ENCODE peak calls at places on chromosomes 2 and 18, in five cellular contexts. One of them, this sample, is unnamed.

GRCh38 chr2:212709287-212709686 is 170.7 kb upstream of the ERBB4 start:
- DNase-seq in GM06990: no peak
- DNase-seq in IMR-90: peak
- DNase-seq in HL-60: no peak
- DNase-seq in thoracic aorta: no peak
- DNase-seq in this sample: no peak

GRCh38 chr2:148978026-148978685 is 60.3 kb upstream of the LYPD6B start:
- DNase-seq in GM06990: no peak
- DNase-seq in IMR-90: no peak
- DNase-seq in HL-60: no peak
- DNase-seq in thoracic aorta: no peak
- DNase-seq in this sample: no peak

GRCh38 chr18:51522338-51522737 is 324.9 kb upstream of the MEX3C start:
- DNase-seq in GM06990: no peak
- DNase-seq in IMR-90: no peak
- DNase-seq in HL-60: no peak
- DNase-seq in thoracic aorta: no peak
- DNase-seq in this sample: no peak

GRCh38 chr18:75408554-75409506 is 18.7 kb downstream of the SMIM21 start:
- DNase-seq in GM06990: no peak
- DNase-seq in IMR-90: peak
- DNase-seq in HL-60: peak
- DNase-seq in thoracic aorta: no peak
- DNase-seq in this sample: no peak

GRCh38 chr2:216195565-216195978 is 86.4 kb downstream of the XRCC5 start:
- DNase-seq in GM06990: no peak
- DNase-seq in IMR-90: peak
- DNase-seq in HL-60: no peak
- DNase-seq in thoracic aorta: no peak
- DNase-seq in this sample: no peak

GRCh38 chr2:175684466-175684865 is 317.6 kb downstream of the LNPK start:
- DNase-seq in GM06990: no peak
- DNase-seq in IMR-90: no peak
- DNase-seq in HL-60: no peak
- DNase-seq in thoracic aorta: no peak
- DNase-seq in this sample: no peak

GRCh38 chr2:38108907-38109731 is 33.2 kb upstream of the CYP1B1 start:
- DNase-seq in GM06990: no peak
- DNase-seq in IMR-90: no peak
- DNase-seq in HL-60: no peak
- DNase-seq in thoracic aorta: no peak
- DNase-seq in this sample: no peak

GRCh38 chr2:88852753-88853402 is 161.4 kb downstream of the RPIA start:
- DNase-seq in GM06990: no peak
- DNase-seq in IMR-90: no peak
- DNase-seq in HL-60: no peak
- DNase-seq in thoracic aorta: no peak
- DNase-seq in this sample: no peak

GRCh38 chr18:987325-988186 is 82.9 kb downstream of the ADCYAP1 start:
- DNase-seq in GM06990: no peak
- DNase-seq in IMR-90: no peak
- DNase-seq in HL-60: no peak
- DNase-seq in thoracic aorta: no peak
- DNase-seq in this sample: no peak

GRCh38 chr18:316391-316790 is 48.5 kb upstream of the THOC1 start:
- DNase-seq in GM06990: no peak
- DNase-seq in IMR-90: peak
- DNase-seq in HL-60: no peak
- DNase-seq in thoracic aorta: no peak
- DNase-seq in this sample: no peak

GRCh38 chr2:215535125-215535668 is 99.3 kb upstream of the FN1 start:
- DNase-seq in GM06990: no peak
- DNase-seq in IMR-90: no peak
- DNase-seq in HL-60: no peak
- DNase-seq in thoracic aorta: no peak
- DNase-seq in this sample: no peak

GRCh38 chr2:199692489-199692888 is 158.5 kb downstream of the FTCDNL1 start:
- DNase-seq in GM06990: no peak
- DNase-seq in IMR-90: no peak
- DNase-seq in HL-60: no peak
- DNase-seq in thoracic aorta: no peak
- DNase-seq in this sample: no peak

GRCh38 chr2:117855886-117856285 is 41.4 kb downstream of the DDX18 start:
- DNase-seq in GM06990: no peak
- DNase-seq in IMR-90: no peak
- DNase-seq in HL-60: no peak
- DNase-seq in thoracic aorta: no peak
- DNase-seq in this sample: no peak

GRCh38 chr18:50629148-50629631 is 69.3 kb downstream of the MAPK4 start:
- DNase-seq in GM06990: no peak
- DNase-seq in IMR-90: no peak
- DNase-seq in HL-60: no peak
- DNase-seq in thoracic aorta: no peak
- DNase-seq in this sample: no peak

GRCh38 chr2:68516051-68516771 is 48.8 kb downstream of the APLF start:
- DNase-seq in GM06990: no peak
- DNase-seq in IMR-90: no peak
- DNase-seq in HL-60: no peak
- DNase-seq in thoracic aorta: no peak
- DNase-seq in this sample: no peak

GRCh38 chr18:2850816-2851215 is 4.0 kb downstream of the EMILIN2 start:
- DNase-seq in GM06990: no peak
- DNase-seq in IMR-90: no peak
- DNase-seq in HL-60: no peak
- DNase-seq in thoracic aorta: no peak
- DNase-seq in this sample: no peak

GRCh38 chr2:191936882-191937405 is 90.1 kb upstream of the CAVIN2 start:
- DNase-seq in GM06990: no peak
- DNase-seq in IMR-90: no peak
- DNase-seq in HL-60: no peak
- DNase-seq in thoracic aorta: no peak
- DNase-seq in this sample: no peak

GRCh38 chr2:109373791-109374547 is 239.8 kb downstream of the SEPTIN10 start:
- DNase-seq in GM06990: no peak
- DNase-seq in IMR-90: no peak
- DNase-seq in HL-60: no peak
- DNase-seq in thoracic aorta: no peak
- DNase-seq in this sample: no peak

GRCh38 chr2:235570256-235570655 is 76.4 kb downstream of the AGAP1 start:
- DNase-seq in GM06990: no peak
- DNase-seq in IMR-90: no peak
- DNase-seq in HL-60: no peak
- DNase-seq in thoracic aorta: no peak
- DNase-seq in this sample: no peak

GRCh38 chr2:85018049-85018447 is 47.1 kb downstream of the KCMF1 start:
- DNase-seq in GM06990: no peak
- DNase-seq in IMR-90: peak
- DNase-seq in HL-60: no peak
- DNase-seq in thoracic aorta: no peak
- DNase-seq in this sample: no peak

GRCh38 chr2:178330175-178331021 is 120.6 kb downstream of the PRKRA start:
- DNase-seq in GM06990: no peak
- DNase-seq in IMR-90: no peak
- DNase-seq in HL-60: no peak
- DNase-seq in thoracic aorta: no peak
- DNase-seq in this sample: no peak

GRCh38 chr2:170361359-170361936 is 183.5 kb downstream of the MYO3B start:
- DNase-seq in GM06990: peak
- DNase-seq in IMR-90: peak
- DNase-seq in HL-60: peak
- DNase-seq in thoracic aorta: no peak
- DNase-seq in this sample: peak

GRCh38 chr2:113877651-113878594 is 12.0 kb upstream of the ACTR3 start:
- DNase-seq in GM06990: no peak
- DNase-seq in IMR-90: peak
- DNase-seq in HL-60: no peak
- DNase-seq in thoracic aorta: no peak
- DNase-seq in this sample: no peak

GRCh38 chr2:52776571-52776970 is 991.0 kb upstream of the CHAC2 start:
- DNase-seq in GM06990: no peak
- DNase-seq in IMR-90: peak
- DNase-seq in HL-60: no peak
- DNase-seq in thoracic aorta: no peak
- DNase-seq in this sample: no peak

GRCh38 chr18:77065221-77065981 is 67.2 kb downstream of the MBP start:
- DNase-seq in GM06990: peak
- DNase-seq in IMR-90: peak
- DNase-seq in HL-60: peak
- DNase-seq in thoracic aorta: no peak
- DNase-seq in this sample: no peak

GRCh38 chr2:3243804-3244203 is 133.8 kb downstream of the EIPR1 start:
- DNase-seq in GM06990: no peak
- DNase-seq in IMR-90: no peak
- DNase-seq in HL-60: no peak
- DNase-seq in thoracic aorta: no peak
- DNase-seq in this sample: no peak

GRCh38 chr2:238725298-238725697 is 122.6 kb upstream of the TWIST2 start:
- DNase-seq in GM06990: no peak
- DNase-seq in IMR-90: no peak
- DNase-seq in HL-60: no peak
- DNase-seq in thoracic aorta: no peak
- DNase-seq in this sample: no peak

GRCh38 chr2:23402205-23402740 is 17.3 kb downstream of the KLHL29 start:
- DNase-seq in GM06990: no peak
- DNase-seq in IMR-90: no peak
- DNase-seq in HL-60: no peak
- DNase-seq in thoracic aorta: no peak
- DNase-seq in this sample: no peak

GRCh38 chr2:23397483-23397882 is 12.5 kb downstream of the KLHL29 start:
- DNase-seq in GM06990: no peak
- DNase-seq in IMR-90: no peak
- DNase-seq in HL-60: no peak
- DNase-seq in thoracic aorta: no peak
- DNase-seq in this sample: no peak

GRCh38 chr2:23401427-23402204 is 16.6 kb downstream of the KLHL29 start:
- DNase-seq in GM06990: no peak
- DNase-seq in IMR-90: no peak
- DNase-seq in HL-60: no peak
- DNase-seq in thoracic aorta: no peak
- DNase-seq in this sample: no peak

GRCh38 chr2:23400703-23401102 is 15.7 kb downstream of the KLHL29 start:
- DNase-seq in GM06990: no peak
- DNase-seq in IMR-90: no peak
- DNase-seq in HL-60: no peak
- DNase-seq in thoracic aorta: no peak
- DNase-seq in this sample: no peak

GRCh38 chr2:23399674-23400261 is 14.8 kb downstream of the KLHL29 start:
- DNase-seq in GM06990: no peak
- DNase-seq in IMR-90: no peak
- DNase-seq in HL-60: no peak
- DNase-seq in thoracic aorta: no peak
- DNase-seq in this sample: peak
- TF ChIP-seq CTCF in GM06990: peak
- TF ChIP-seq CTCF in IMR-90: no peak
- TF ChIP-seq CTCF in HL-60: no peak
- TF ChIP-seq CTCF in thoracic aorta: no peak
- TF ChIP-seq CTCF in this sample: peak

DNA sequence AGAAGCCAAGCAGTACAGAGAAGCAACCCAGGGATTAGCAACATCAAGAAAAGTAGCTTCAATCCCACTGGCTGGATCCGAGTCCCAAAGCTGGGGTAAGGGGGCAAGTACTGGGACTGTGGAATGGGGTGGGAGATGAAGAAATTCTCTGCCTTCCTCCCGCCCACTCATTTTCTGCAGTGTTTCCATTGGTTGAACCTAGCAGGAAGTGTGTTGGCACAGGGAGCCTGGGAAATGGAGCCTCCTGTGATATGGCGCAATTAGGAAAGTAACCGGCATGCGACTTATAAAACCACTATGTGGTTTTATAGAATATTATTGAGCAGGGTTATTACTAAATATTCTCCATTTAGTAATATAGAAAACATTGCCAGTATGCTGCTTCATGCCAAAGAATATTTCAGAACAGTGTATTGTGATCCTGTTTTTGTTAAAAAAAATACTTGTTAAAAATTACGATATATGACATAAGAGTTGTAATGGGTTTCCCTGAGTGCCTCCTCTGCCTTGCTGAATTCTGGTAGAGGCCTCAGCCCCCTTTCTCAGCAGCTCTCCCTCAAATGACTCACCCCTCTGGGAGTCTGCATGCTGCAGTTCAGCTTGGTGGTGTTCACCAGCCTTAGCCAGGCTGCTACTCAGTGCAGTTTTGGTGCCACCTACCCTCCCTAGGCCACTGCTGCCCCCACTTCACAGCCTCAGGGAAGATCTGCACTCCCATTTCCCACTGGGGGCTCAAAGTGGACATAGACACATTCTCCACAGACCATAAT is 60.5 kb downstream of the HK2 start:
- DNase-seq in GM06990: no peak
- DNase-seq in IMR-90: peak
- DNase-seq in HL-60: no peak
- DNase-seq in thoracic aorta: no peak
- DNase-seq in this sample: no peak
- TF ChIP-seq CTCF in GM06990: no peak
- TF ChIP-seq CTCF in IMR-90: no peak
- TF ChIP-seq CTCF in HL-60: no peak
- TF ChIP-seq CTCF in thoracic aorta: no peak
- TF ChIP-seq CTCF in this sample: no peak

GRCh38 chr2:231395188-231396057 is at the start of gene B3GNT7:
- DNase-seq in GM06990: peak
- DNase-seq in IMR-90: no peak
- DNase-seq in HL-60: no peak
- DNase-seq in thoracic aorta: no peak
- DNase-seq in this sample: peak

GRCh38 chr2:231393149-231394131 is 2.1 kb upstream of the B3GNT7 start:
- DNase-seq in GM06990: peak
- DNase-seq in IMR-90: no peak
- DNase-seq in HL-60: no peak
- DNase-seq in thoracic aorta: no peak
- DNase-seq in this sample: peak

GRCh38 chr2:231396058-231396821 is 730 bp downstream of the B3GNT7 start:
- DNase-seq in GM06990: no peak
- DNase-seq in IMR-90: no peak
- DNase-seq in HL-60: no peak
- DNase-seq in thoracic aorta: no peak
- DNase-seq in this sample: peak

GRCh38 chr2:231392431-231393148 is 2.9 kb upstream of the B3GNT7 start:
- DNase-seq in GM06990: no peak
- DNase-seq in IMR-90: no peak
- DNase-seq in HL-60: no peak
- DNase-seq in thoracic aorta: no peak
- DNase-seq in this sample: peak

GRCh38 chr2:231394201-231395141 is 1.0 kb upstream of the B3GNT7 start:
- DNase-seq in GM06990: peak
- DNase-seq in IMR-90: no peak
- DNase-seq in HL-60: no peak
- DNase-seq in thoracic aorta: no peak
- DNase-seq in this sample: peak
- TF ChIP-seq CTCF in GM06990: peak
- TF ChIP-seq CTCF in IMR-90: no peak
- TF ChIP-seq CTCF in HL-60: no peak
- TF ChIP-seq CTCF in thoracic aorta: peak
- TF ChIP-seq CTCF in this sample: peak

DNA sequence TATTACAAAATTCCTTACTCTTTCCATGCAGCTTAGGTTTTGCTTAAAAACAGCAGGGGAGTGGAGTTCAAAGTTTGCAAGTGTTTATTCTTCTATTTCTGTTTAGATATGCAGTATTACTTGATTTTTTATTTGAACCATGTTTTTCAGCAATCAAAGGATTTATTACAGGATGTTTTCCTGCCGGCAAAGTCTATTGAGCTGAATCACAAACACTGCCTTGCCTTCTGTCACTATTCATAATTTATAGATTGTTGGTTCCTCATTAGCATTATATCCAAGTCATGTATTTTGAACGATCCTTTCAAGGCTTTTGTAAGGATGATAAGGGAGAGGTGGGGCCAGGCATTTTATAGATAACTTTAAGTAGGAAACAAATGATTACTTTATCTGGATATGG is 31.9 kb upstream of the MSTN start:
- DNase-seq in GM06990: no peak
- DNase-seq in IMR-90: no peak
- DNase-seq in HL-60: no peak
- DNase-seq in thoracic aorta: no peak
- DNase-seq in this sample: no peak
- TF ChIP-seq CTCF in GM06990: no peak
- TF ChIP-seq CTCF in IMR-90: no peak
- TF ChIP-seq CTCF in HL-60: no peak
- TF ChIP-seq CTCF in thoracic aorta: no peak
- TF ChIP-seq CTCF in this sample: no peak

This sample was measured in GM13977.